ENCODE peak calls at places on chromosome 22, in five cellular contexts. V is nephron progenitor cell, Y is fibroblast of lung, U is right cardiac atrium, M is HT1080. Z is an unnamed sample.

GRCh38 chr22:17938484-17938924 is 85.9 kb downstream of the MICAL3 start:
- DNase-seq in V (no peak), Y (peak), U (no peak), M (no peak), Z (no peak)

GRCh38 chr22:27238935-27239510 is 562.5 kb downstream of the MN1 start:
- DNase-seq in V (peak), Y (peak), U (peak), M (peak), Z (peak)

GRCh38 chr22:46143491-46144147 is 6.7 kb upstream of the PPARA start:
- DNase-seq in V (no peak), Y (no peak), U (no peak), M (no peak), Z (no peak)

GRCh38 chr22:37219534-37219933 is 7.3 kb upstream of the SSTR3 start:
- DNase-seq in V (no peak), Y (no peak), U (peak), M (no peak), Z (no peak)

GRCh38 chr22:31333648-31334047 is 12.5 kb downstream of the PATZ1 start:
- DNase-seq in V (no peak), Y (no peak), U (no peak), M (no peak), Z (no peak)

GRCh38 chr22:36762687-36763260 is 13.1 kb downstream of the IFT27 start:
- DNase-seq in V (no peak), Y (peak), U (peak), M (no peak), Z (peak)

GRCh38 chr22:25023879-25024278 is 71.4 kb downstream of the KIAA1671 start:
- DNase-seq in V (no peak), Y (peak), U (no peak), M (no peak), Z (peak)

GRCh38 chr22:20131593-20131855 is at the start of gene ZDHHC8:
- DNase-seq in V (no peak), Y (no peak), U (peak), M (no peak), Z (no peak)

GRCh38 chr22:32836286-32836859 is 34.9 kb downstream of the TIMP3 start:
- DNase-seq in V (no peak), Y (no peak), U (no peak), M (no peak), Z (peak)

GRCh38 chr22:49297871-49298721 is 529.6 kb downstream of the BRD1 start:
- DNase-seq in V (no peak), Y (no peak), U (no peak), M (no peak), Z (no peak)

GRCh38 chr22:49294656-49295464 is 532.8 kb downstream of the BRD1 start:
- DNase-seq in V (no peak), Y (no peak), U (no peak), M (no peak), Z (no peak)

GRCh38 chr22:48921411-48921903 is 906.2 kb downstream of the BRD1 start:
- DNase-seq in V (no peak), Y (no peak), U (no peak), M (no peak), Z (no peak)

GRCh38 chr22:38309614-38310517 is 7.4 kb downstream of the CSNK1E start:
- DNase-seq in V (no peak), Y (peak), U (no peak), M (no peak), Z (no peak)

GRCh38 chr22:37503850-37504249 is 15.4 kb downstream of the CARD10 start:
- DNase-seq in V (no peak), Y (no peak), U (no peak), M (no peak), Z (no peak)

GRCh38 chr22:38970548-38970947 is 11.6 kb upstream of the APOBEC3B start:
- DNase-seq in V (no peak), Y (no peak), U (no peak), M (no peak), Z (no peak)

GRCh38 chr22:25702571-25703167 is 39.3 kb upstream of the MYO18B start:
- DNase-seq in V (no peak), Y (no peak), U (no peak), M (no peak), Z (no peak)

GRCh38 chr22:19765477-19766234 is 5.1 kb downstream of the TBX1 start:
- DNase-seq in V (no peak), Y (no peak), U (peak), M (no peak), Z (no peak)

GRCh38 chr22:28935713-28936112 is 52.3 kb downstream of the ZNRF3 start:
- DNase-seq in V (no peak), Y (no peak), U (no peak), M (no peak), Z (no peak)